ENCODE peak calls at places on chromosomes 5 and 9, in nine cellular contexts. One of them, this sample, is unnamed.

GRCh38 chr5:104189031-104189430 is 626.4 kb upstream of the NUDT12 start:
- DNase-seq in epithelial cell of esophagus: peak
- DNase-seq in bronchial epithelial cell: peak
- DNase-seq in A673: no peak
- DNase-seq in HAP-1: no peak
- DNase-seq in cardiac fibroblast: peak
- DNase-seq in CD4-positive, alpha-beta memory T cell: no peak
- DNase-seq in Karpas-422: no peak
- DNase-seq in brain microvascular endothelial cell: peak
- DNase-seq in this sample: no peak

GRCh38 chr5:57863661-57864060 is 381.1 kb upstream of the ACTBL2 start:
- DNase-seq in epithelial cell of esophagus: peak
- DNase-seq in bronchial epithelial cell: no peak
- DNase-seq in A673: no peak
- DNase-seq in HAP-1: no peak
- DNase-seq in cardiac fibroblast: peak
- DNase-seq in CD4-positive, alpha-beta memory T cell: no peak
- DNase-seq in Karpas-422: no peak
- DNase-seq in brain microvascular endothelial cell: no peak
- DNase-seq in this sample: no peak

GRCh38 chr9:117411547-117411946 is 3.3 kb downstream of the ASTN2 start:
- DNase-seq in epithelial cell of esophagus: peak
- DNase-seq in bronchial epithelial cell: peak
- DNase-seq in A673: peak
- DNase-seq in HAP-1: peak
- DNase-seq in cardiac fibroblast: peak
- DNase-seq in CD4-positive, alpha-beta memory T cell: no peak
- DNase-seq in Karpas-422: peak
- DNase-seq in brain microvascular endothelial cell: no peak
- DNase-seq in this sample: no peak

GRCh38 chr9:134406366-134407122 is 80.3 kb downstream of the RXRA start:
- DNase-seq in epithelial cell of esophagus: no peak
- DNase-seq in bronchial epithelial cell: no peak
- DNase-seq in A673: peak
- DNase-seq in HAP-1: peak
- DNase-seq in cardiac fibroblast: peak
- DNase-seq in CD4-positive, alpha-beta memory T cell: no peak
- DNase-seq in Karpas-422: no peak
- DNase-seq in brain microvascular endothelial cell: no peak
- DNase-seq in this sample: no peak

GRCh38 chr5:53362521-53362941 is 117.9 kb upstream of the FST start:
- DNase-seq in epithelial cell of esophagus: peak
- DNase-seq in bronchial epithelial cell: peak
- DNase-seq in A673: peak
- DNase-seq in HAP-1: no peak
- DNase-seq in cardiac fibroblast: peak
- DNase-seq in CD4-positive, alpha-beta memory T cell: no peak
- DNase-seq in Karpas-422: no peak
- DNase-seq in brain microvascular endothelial cell: peak
- DNase-seq in this sample: no peak

GRCh38 chr5:25567881-25568280 is 923.1 kb upstream of the CDH10 start:
- DNase-seq in epithelial cell of esophagus: no peak
- DNase-seq in bronchial epithelial cell: no peak
- DNase-seq in A673: no peak
- DNase-seq in HAP-1: no peak
- DNase-seq in cardiac fibroblast: no peak
- DNase-seq in CD4-positive, alpha-beta memory T cell: no peak
- DNase-seq in Karpas-422: no peak
- DNase-seq in brain microvascular endothelial cell: no peak
- DNase-seq in this sample: no peak

GRCh38 chr9:72925126-72925810 is 27.6 kb downstream of the ALDH1A1 start:
- DNase-seq in epithelial cell of esophagus: peak
- DNase-seq in bronchial epithelial cell: peak
- DNase-seq in A673: peak
- DNase-seq in HAP-1: no peak
- DNase-seq in cardiac fibroblast: peak
- DNase-seq in CD4-positive, alpha-beta memory T cell: no peak
- DNase-seq in Karpas-422: no peak
- DNase-seq in brain microvascular endothelial cell: no peak
- DNase-seq in this sample: no peak

GRCh38 chr5:160638141-160638742 is 213.8 kb downstream of the ATP10B start:
- DNase-seq in epithelial cell of esophagus: no peak
- DNase-seq in bronchial epithelial cell: no peak
- DNase-seq in A673: no peak
- DNase-seq in HAP-1: no peak
- DNase-seq in cardiac fibroblast: no peak
- DNase-seq in CD4-positive, alpha-beta memory T cell: no peak
- DNase-seq in Karpas-422: no peak
- DNase-seq in brain microvascular endothelial cell: no peak
- DNase-seq in this sample: no peak

GRCh38 chr5:75049581-75050274 is 2.6 kb downstream of the GCNT4 start:
- DNase-seq in epithelial cell of esophagus: peak
- DNase-seq in bronchial epithelial cell: peak
- DNase-seq in A673: peak
- DNase-seq in HAP-1: peak
- DNase-seq in cardiac fibroblast: peak
- DNase-seq in CD4-positive, alpha-beta memory T cell: peak
- DNase-seq in Karpas-422: peak
- DNase-seq in brain microvascular endothelial cell: peak
- DNase-seq in this sample: peak
- H3K4me3 ChIP-seq in epithelial cell of esophagus: no peak
- H3K4me3 ChIP-seq in bronchial epithelial cell: no peak
- H3K4me3 ChIP-seq in A673: no peak
- H3K4me3 ChIP-seq in HAP-1: no peak
- H3K4me3 ChIP-seq in cardiac fibroblast: no peak
- H3K4me3 ChIP-seq in CD4-positive, alpha-beta memory T cell: no peak
- H3K4me3 ChIP-seq in Karpas-422: no peak
- H3K4me3 ChIP-seq in brain microvascular endothelial cell: no peak
- H3K4me3 ChIP-seq in this sample: no peak

DNA sequence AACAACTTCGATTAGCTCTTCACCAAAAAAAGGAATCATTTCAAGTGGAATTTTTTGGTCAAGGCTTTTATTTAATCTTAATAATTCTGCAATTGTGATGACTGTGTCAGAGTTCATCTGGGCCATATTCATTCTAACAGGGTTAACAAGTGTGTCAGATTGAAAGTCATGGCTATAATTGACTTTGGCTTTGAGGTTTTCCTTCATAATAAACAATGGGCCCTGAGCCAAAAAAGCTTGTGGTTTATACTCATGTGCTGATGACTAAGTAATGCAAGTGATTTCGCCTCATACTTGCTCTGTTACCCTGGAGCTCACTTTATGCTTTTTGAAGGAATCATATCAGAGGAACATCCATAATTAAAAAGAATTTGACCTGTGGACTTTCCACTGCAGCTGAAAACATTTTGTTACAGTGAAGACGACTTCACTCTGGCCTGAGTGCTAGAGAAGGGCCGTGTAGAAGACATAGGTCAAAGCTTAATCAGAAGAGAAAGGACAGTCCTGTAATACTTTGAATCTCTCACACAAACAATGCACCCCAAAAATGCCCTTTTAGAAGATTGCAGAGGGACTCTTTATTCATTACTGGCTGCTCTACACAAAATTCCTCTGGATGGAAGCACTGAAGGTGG is 101.7 kb downstream of the GDNF start:
- DNase-seq in epithelial cell of esophagus: peak
- DNase-seq in bronchial epithelial cell: peak
- DNase-seq in A673: peak
- DNase-seq in HAP-1: no peak
- DNase-seq in cardiac fibroblast: peak
- DNase-seq in CD4-positive, alpha-beta memory T cell: peak
- DNase-seq in Karpas-422: no peak
- DNase-seq in brain microvascular endothelial cell: peak
- DNase-seq in this sample: peak
- H3K4me3 ChIP-seq in epithelial cell of esophagus: no peak
- H3K4me3 ChIP-seq in bronchial epithelial cell: no peak
- H3K4me3 ChIP-seq in A673: no peak
- H3K4me3 ChIP-seq in HAP-1: no peak
- H3K4me3 ChIP-seq in cardiac fibroblast: peak
- H3K4me3 ChIP-seq in CD4-positive, alpha-beta memory T cell: no peak
- H3K4me3 ChIP-seq in Karpas-422: no peak
- H3K4me3 ChIP-seq in brain microvascular endothelial cell: no peak
- H3K4me3 ChIP-seq in this sample: no peak

GRCh38 chr9:129483467-129484324 is 137.2 kb downstream of the C9orf50 start:
- DNase-seq in epithelial cell of esophagus: peak
- DNase-seq in bronchial epithelial cell: peak
- DNase-seq in A673: peak
- DNase-seq in HAP-1: peak
- DNase-seq in cardiac fibroblast: peak
- DNase-seq in CD4-positive, alpha-beta memory T cell: no peak
- DNase-seq in Karpas-422: no peak
- DNase-seq in brain microvascular endothelial cell: peak
- DNase-seq in this sample: no peak
- H3K4me3 ChIP-seq in epithelial cell of esophagus: peak
- H3K4me3 ChIP-seq in bronchial epithelial cell: peak
- H3K4me3 ChIP-seq in A673: peak
- H3K4me3 ChIP-seq in HAP-1: peak
- H3K4me3 ChIP-seq in cardiac fibroblast: peak
- H3K4me3 ChIP-seq in CD4-positive, alpha-beta memory T cell: no peak
- H3K4me3 ChIP-seq in Karpas-422: no peak
- H3K4me3 ChIP-seq in brain microvascular endothelial cell: no peak
- H3K4me3 ChIP-seq in this sample: no peak

DNA sequence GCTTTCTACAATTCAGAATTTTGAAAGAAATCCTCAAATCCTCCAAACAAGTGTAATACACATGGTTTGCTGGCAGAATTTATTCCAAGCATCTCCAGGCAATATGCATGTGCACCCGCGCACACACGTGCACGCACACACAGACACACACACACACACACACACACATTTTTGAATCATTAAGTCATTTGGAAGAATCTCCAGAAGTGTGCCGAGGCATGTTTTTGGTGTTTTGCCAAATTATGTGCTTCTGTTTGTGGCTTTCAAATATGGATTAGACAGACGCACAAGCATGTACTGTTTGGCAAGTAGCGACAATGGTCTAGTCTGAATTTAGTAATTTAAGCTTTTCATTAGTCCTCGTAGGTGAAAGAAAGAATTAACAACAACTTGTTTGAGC is 36.7 kb downstream of the NFIB start:
- DNase-seq in epithelial cell of esophagus: peak
- DNase-seq in bronchial epithelial cell: peak
- DNase-seq in A673: peak
- DNase-seq in HAP-1: no peak
- DNase-seq in cardiac fibroblast: peak
- DNase-seq in CD4-positive, alpha-beta memory T cell: no peak
- DNase-seq in Karpas-422: no peak
- DNase-seq in brain microvascular endothelial cell: peak
- DNase-seq in this sample: no peak
- H3K4me3 ChIP-seq in epithelial cell of esophagus: no peak
- H3K4me3 ChIP-seq in bronchial epithelial cell: no peak
- H3K4me3 ChIP-seq in A673: no peak
- H3K4me3 ChIP-seq in HAP-1: no peak
- H3K4me3 ChIP-seq in cardiac fibroblast: no peak
- H3K4me3 ChIP-seq in CD4-positive, alpha-beta memory T cell: no peak
- H3K4me3 ChIP-seq in Karpas-422: no peak
- H3K4me3 ChIP-seq in brain microvascular endothelial cell: no peak
- H3K4me3 ChIP-seq in this sample: no peak

DNA sequence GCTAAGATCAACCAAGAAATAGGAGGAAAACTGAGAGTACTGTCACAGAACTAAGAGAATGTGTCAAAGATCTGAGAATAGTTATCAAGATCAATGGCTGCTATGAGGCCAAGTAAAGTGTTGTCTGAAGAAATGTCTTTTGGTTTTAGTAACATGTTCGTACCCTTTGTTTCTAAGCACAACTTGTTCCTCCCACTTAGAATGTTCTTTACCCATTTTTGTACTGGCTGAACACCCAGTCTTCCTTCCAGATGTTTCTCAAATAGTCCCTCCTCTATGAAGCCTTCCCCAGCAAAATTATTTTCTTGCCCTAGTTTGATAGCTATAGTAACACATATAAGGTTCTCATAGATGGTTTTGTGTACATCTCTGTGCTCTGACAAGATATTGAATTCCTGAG is 191.5 kb downstream of the WDR70 start:
- DNase-seq in epithelial cell of esophagus: no peak
- DNase-seq in bronchial epithelial cell: no peak
- DNase-seq in A673: no peak
- DNase-seq in HAP-1: no peak
- DNase-seq in cardiac fibroblast: no peak
- DNase-seq in CD4-positive, alpha-beta memory T cell: no peak
- DNase-seq in Karpas-422: no peak
- DNase-seq in brain microvascular endothelial cell: no peak
- DNase-seq in this sample: no peak
- H3K4me3 ChIP-seq in epithelial cell of esophagus: no peak
- H3K4me3 ChIP-seq in bronchial epithelial cell: no peak
- H3K4me3 ChIP-seq in A673: no peak
- H3K4me3 ChIP-seq in HAP-1: no peak
- H3K4me3 ChIP-seq in cardiac fibroblast: no peak
- H3K4me3 ChIP-seq in CD4-positive, alpha-beta memory T cell: no peak
- H3K4me3 ChIP-seq in Karpas-422: no peak
- H3K4me3 ChIP-seq in brain microvascular endothelial cell: no peak
- H3K4me3 ChIP-seq in this sample: no peak

GRCh38 chr9:11871832-11872231 is 821.4 kb upstream of the TYRP1 start:
- DNase-seq in epithelial cell of esophagus: no peak
- DNase-seq in bronchial epithelial cell: no peak
- DNase-seq in A673: no peak
- DNase-seq in HAP-1: no peak
- DNase-seq in cardiac fibroblast: no peak
- DNase-seq in CD4-positive, alpha-beta memory T cell: no peak
- DNase-seq in Karpas-422: no peak
- DNase-seq in brain microvascular endothelial cell: no peak
- DNase-seq in this sample: no peak

GRCh38 chr9:11868795-11869194 is 824.4 kb upstream of the TYRP1 start:
- DNase-seq in epithelial cell of esophagus: no peak
- DNase-seq in bronchial epithelial cell: no peak
- DNase-seq in A673: no peak
- DNase-seq in HAP-1: no peak
- DNase-seq in cardiac fibroblast: no peak
- DNase-seq in CD4-positive, alpha-beta memory T cell: no peak
- DNase-seq in Karpas-422: no peak
- DNase-seq in brain microvascular endothelial cell: no peak
- DNase-seq in this sample: no peak

DNA sequence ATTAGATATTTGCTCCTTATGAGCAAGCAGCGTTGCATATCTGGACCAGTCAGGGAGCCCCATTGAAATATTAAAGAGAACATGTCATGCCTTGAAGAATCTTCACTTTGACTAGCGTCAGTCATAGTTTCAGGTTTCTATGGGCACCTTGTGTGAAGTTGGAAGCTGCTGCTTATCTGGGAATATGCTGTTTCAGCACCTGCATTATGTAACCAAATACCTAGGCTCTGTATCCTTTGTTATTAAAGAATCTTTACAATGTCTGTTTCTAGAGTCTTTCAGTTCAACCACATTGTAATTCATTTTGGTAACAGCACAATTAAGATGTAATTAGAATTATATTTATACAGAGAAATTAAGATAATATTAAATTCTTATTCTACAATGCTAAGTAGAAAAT is 818.8 kb upstream of the TYRP1 start:
- DNase-seq in epithelial cell of esophagus: no peak
- DNase-seq in bronchial epithelial cell: no peak
- DNase-seq in A673: no peak
- DNase-seq in HAP-1: no peak
- DNase-seq in cardiac fibroblast: no peak
- DNase-seq in CD4-positive, alpha-beta memory T cell: no peak
- DNase-seq in Karpas-422: no peak
- DNase-seq in brain microvascular endothelial cell: no peak
- DNase-seq in this sample: no peak
- H3K4me3 ChIP-seq in epithelial cell of esophagus: no peak
- H3K4me3 ChIP-seq in bronchial epithelial cell: no peak
- H3K4me3 ChIP-seq in A673: no peak
- H3K4me3 ChIP-seq in HAP-1: no peak
- H3K4me3 ChIP-seq in cardiac fibroblast: no peak
- H3K4me3 ChIP-seq in CD4-positive, alpha-beta memory T cell: no peak
- H3K4me3 ChIP-seq in Karpas-422: no peak
- H3K4me3 ChIP-seq in brain microvascular endothelial cell: no peak
- H3K4me3 ChIP-seq in this sample: no peak